ENCODE peak calls at places on chromosomes 5 and 9, in ten cellular contexts. B, P, Q, S, Z, C, G, R, K and O are unnamed samples.

GRCh38 chr5:140546851-140547507 is 483 bp upstream of the EIF4EBP3 start:
- DNase-seq in B (no peak), P (no peak), Q (no peak), S (peak), Z (no peak), C (no peak), G (peak), R (no peak), K (no peak), O (no peak)

GRCh38 chr5:128674837-128675446 is 136.9 kb upstream of the FBN2 start:
- DNase-seq in B (no peak), P (no peak), Q (peak), S (no peak), Z (no peak), C (peak), G (peak), R (no peak), K (peak), O (no peak)

GRCh38 chr9:12818431-12819000 is 43.7 kb downstream of the LURAP1L start:
- DNase-seq in B (no peak), P (no peak), Q (peak), S (no peak), Z (no peak), C (no peak), G (peak), R (no peak), K (no peak), O (no peak)

GRCh38 chr9:88852794-88853193 is 138.5 kb upstream of the S1PR3 start:
- DNase-seq in B (peak), P (no peak), Q (peak), S (no peak), Z (no peak), C (no peak), G (no peak), R (no peak), K (peak), O (no peak)

GRCh38 chr9:133577463-133578112 is 31.6 kb downstream of the FAM163B start:
- DNase-seq in B (no peak), P (no peak), Q (no peak), S (no peak), Z (no peak), C (no peak), G (no peak), R (no peak), K (no peak), O (no peak)

GRCh38 chr9:975740-976257 is 656 bp upstream of the DMRT3 start:
- DNase-seq in B (no peak), P (no peak), Q (no peak), S (no peak), Z (no peak), C (no peak), G (no peak), R (no peak), K (no peak), O (no peak)

GRCh38 chr9:33815781-33816180 is 1.2 kb upstream of the UBE2R2 start:
- DNase-seq in B (no peak), P (no peak), Q (no peak), S (no peak), Z (no peak), C (no peak), G (peak), R (no peak), K (no peak), O (no peak)

GRCh38 chr5:115855959-115856358 is 14.2 kb downstream of the AP3S1 start:
- DNase-seq in B (no peak), P (no peak), Q (peak), S (no peak), Z (no peak), C (no peak), G (no peak), R (no peak), K (no peak), O (no peak)

GRCh38 chr9:116686693-116687073 is 422 bp upstream of the TRIM32 start:
- DNase-seq in B (no peak), P (no peak), Q (peak), S (no peak), Z (no peak), C (no peak), G (no peak), R (no peak), K (no peak), O (no peak)

GRCh38 chr9:96858018-96858573 is 3.8 kb upstream of the ZNF782 start:
- DNase-seq in B (no peak), P (no peak), Q (peak), S (no peak), Z (no peak), C (no peak), G (peak), R (no peak), K (peak), O (no peak)

GRCh38 chr9:76773051-76773450 is 8.8 kb downstream of the PCA3 start:
- DNase-seq in B (no peak), P (no peak), Q (no peak), S (no peak), Z (no peak), C (no peak), G (no peak), R (no peak), K (no peak), O (no peak)

GRCh38 chr9:21965401-21965951 is 28.7 kb downstream of the CDKN2A start:
- DNase-seq in B (no peak), P (peak), Q (peak), S (peak), Z (no peak), C (peak), G (peak), R (no peak), K (no peak), O (no peak)

GRCh38 chr9:80699551-80699998 is 989.8 kb downstream of the TLE1 start:
- DNase-seq in B (no peak), P (no peak), Q (peak), S (no peak), Z (no peak), C (no peak), G (peak), R (no peak), K (peak), O (no peak)

GRCh38 chr9:136955943-136956335 is 3.9 kb downstream of the LCN12 start:
- DNase-seq in B (no peak), P (no peak), Q (no peak), S (no peak), Z (no peak), C (no peak), G (no peak), R (no peak), K (no peak), O (no peak)

GRCh38 chr9:18238254-18238653 is 235.7 kb upstream of the ADAMTSL1 start:
- DNase-seq in B (no peak), P (no peak), Q (peak), S (no peak), Z (no peak), C (no peak), G (peak), R (no peak), K (peak), O (no peak)

GRCh38 chr5:146390469-146390868 is 51.8 kb downstream of the POU4F3 start:
- DNase-seq in B (no peak), P (no peak), Q (no peak), S (no peak), Z (no peak), C (no peak), G (peak), R (no peak), K (no peak), O (no peak)

GRCh38 chr5:145887217-145887616 is 14.4 kb upstream of the GRXCR2 start:
- DNase-seq in B (no peak), P (no peak), Q (no peak), S (no peak), Z (no peak), C (no peak), G (peak), R (no peak), K (no peak), O (no peak)

GRCh38 chr5:142012186-142012785 is 541 bp downstream of the GNPDA1 start:
- DNase-seq in B (peak), P (peak), Q (peak), S (peak), Z (peak), C (peak), G (peak), R (no peak), K (no peak), O (no peak)

GRCh38 chr5:161096591-161096990 is 244.6 kb upstream of the ATP10B start:
- DNase-seq in B (no peak), P (no peak), Q (no peak), S (no peak), Z (no peak), C (no peak), G (peak), R (no peak), K (no peak), O (no peak)

GRCh38 chr5:154132718-154133307 is 57.7 kb upstream of the GALNT10 start:
- DNase-seq in B (no peak), P (no peak), Q (no peak), S (no peak), Z (no peak), C (no peak), G (no peak), R (no peak), K (no peak), O (no peak)

GRCh38 chr9:17938256-17938655 is 359.4 kb downstream of the SH3GL2 start:
- DNase-seq in B (no peak), P (no peak), Q (no peak), S (no peak), Z (no peak), C (no peak), G (no peak), R (no peak), K (no peak), O (no peak)

GRCh38 chr5:1724822-1725602 is 74.6 kb downstream of the MRPL36 start:
- DNase-seq in B (no peak), P (peak), Q (no peak), S (no peak), Z (no peak), C (no peak), G (peak), R (no peak), K (no peak), O (no peak)